ENCODE peak calls at places on chromosomes 11 and 22, in eight cellular contexts. U is uterus, C is esophagus squamous epithelium, H is HepG2, R is breast epithelium, A is sigmoid colon, P is Peyer's patch, Q is right lobe of liver. S is an unnamed sample.

GRCh38 chr11:7490054-7490453 is 4.7 kb downstream of the OLFML1 start:
- DNase-seq in P (no peak), R (no peak), C (no peak), H (no peak), A (no peak), Q (no peak), U (peak; percentile 51), S (no peak)

GRCh38 chr11:47186076-47186936 is at the start of gene PACSIN3:
- DNase-seq in P (peak; percentile 34), A (peak; percentile 82), R (no peak), U (no peak), H (peak; percentile 43), Q (peak; percentile 62), C (no peak), S (no peak)

GRCh38 chr22:27748355-27749168 is 53.0 kb downstream of the MN1 start:
- DNase-seq in H (no peak), A (peak; percentile 69), R (no peak), C (no peak), U (peak; percentile 49), Q (no peak), P (no peak), S (peak; percentile 34)

GRCh38 chr11:83159901-83160865 is 3.3 kb downstream of the PCF11 start:
- DNase-seq in R (no peak), C (no peak), P (no peak), Q (no peak), H (no peak), U (no peak), A (no peak), S (no peak)

GRCh38 chr22:22200569-22201184 is 43.9 kb upstream of the VPREB1 start:
- DNase-seq in R (no peak), Q (no peak), H (no peak), U (no peak), P (no peak), C (no peak), A (no peak), S (no peak)

GRCh38 chr22:36767035-36767775 is 8.7 kb downstream of the IFT27 start:
- DNase-seq in C (no peak), A (peak; percentile 48), U (no peak), P (no peak), Q (no peak), H (no peak), R (no peak), S (no peak)

GRCh38 chr11:16346975-16347374 is 9.4 kb downstream of the SOX6 start:
- DNase-seq in C (no peak), Q (no peak), P (no peak), A (no peak), U (no peak), R (no peak), H (no peak), S (no peak)

GRCh38 chr11:61108847-61109585 is 6.7 kb downstream of the CD5 start:
- DNase-seq in Q (peak; percentile 35), C (no peak), A (no peak), P (no peak), H (no peak), U (no peak), R (peak; percentile 30), S (no peak)

GRCh38 chr22:19514831-19515565 is 9.2 kb downstream of the CLDN5 start:
- DNase-seq in C (no peak), A (no peak), R (no peak), U (no peak), Q (no peak), H (no peak), P (no peak), S (no peak)

GRCh38 chr11:77082838-77083552 is 16.2 kb downstream of the CAPN5 start:
- DNase-seq in U (no peak), R (peak; percentile 47), P (peak; percentile 45), H (no peak), A (peak; percentile 87), Q (peak; percentile 62), C (no peak), S (peak; percentile 73)

GRCh38 chr22:23565942-23566715 is 14.0 kb downstream of the IGLL1 start:
- DNase-seq in A (peak; percentile 51), Q (no peak), C (no peak), U (no peak), R (no peak), H (peak; percentile 31), P (no peak), S (no peak)

GRCh38 chr11:76646882-76647534 is 23.5 kb downstream of the LRRC32 start:
- DNase-seq in Q (no peak), C (no peak), H (no peak), A (no peak), P (no peak), R (no peak), U (no peak), S (no peak)

GRCh38 chr11:119384332-119384731 is 2.8 kb upstream of the USP2 start:
- DNase-seq in P (no peak), H (no peak), R (no peak), C (no peak), A (no peak), Q (no peak), U (no peak), S (no peak)

GRCh38 chr22:30211124-30211820 is 35.3 kb downstream of the LIF start:
- DNase-seq in P (no peak), R (no peak), A (no peak), U (no peak), C (no peak), Q (peak; percentile 4), H (no peak), S (no peak)

GRCh38 chr11:46612326-46612725 is 4.7 kb downstream of the HARBI1 start:
- DNase-seq in Q (no peak), R (no peak), A (no peak), U (no peak), H (no peak), C (no peak), P (no peak), S (no peak)

GRCh38 chr22:50481440-50482106 is at the start of gene ADM2:
- DNase-seq in A (no peak), Q (no peak), P (peak; percentile 61), H (peak; percentile 24), U (no peak), R (no peak), C (no peak), S (no peak)

GRCh38 chr22:25759825-25760231 is 17.8 kb downstream of the MYO18B start:
- DNase-seq in P (no peak), H (peak; percentile 83), U (no peak), Q (no peak), R (no peak), A (no peak), C (no peak), S (no peak)

GRCh38 chr11:134560566-134561347 is 148.7 kb upstream of the B3GAT1 start:
- DNase-seq in H (no peak), P (no peak), R (no peak), C (no peak), Q (no peak), A (peak; percentile 29), U (no peak), S (peak; percentile 7)

GRCh38 chr11:69703711-69704507 is at the start of gene FGF19:
- DNase-seq in Q (no peak), C (no peak), H (no peak), R (no peak), A (no peak), U (no peak), P (no peak), S (no peak)

GRCh38 chr11:113147249-113147648 is 167.1 kb upstream of the TTC12 start:
- DNase-seq in P (no peak), A (no peak), Q (no peak), U (no peak), C (no peak), H (no peak), R (no peak), S (no peak)
- TF ChIP-seq POLR2A in P (no peak), A (no peak), Q (no peak), U (no peak), C (no peak), H (no peak), R (no peak), S (no peak)

GRCh38 chr11:36454991-36455611 is 55.0 kb downstream of the TRAF6 start:
- DNase-seq in P (no peak), A (no peak), C (no peak), U (no peak), H (no peak), Q (no peak), R (no peak), S (peak; percentile 72)
- H3K4me1 ChIP-seq in P (peaks cover 22% of the 10 kb centered on the region), A (peaks cover 22% of the 10 kb centered on the region), C (peaks cover 65% of the 10 kb centered on the region), U (no peaks in the 10 kb centered on the region), H (peaks cover 23% of the 10 kb centered on the region), Q (no peaks in the 10 kb centered on the region), R (peaks cover 16% of the 10 kb centered on the region), S (peaks cover 36% of the 10 kb centered on the region)

GRCh38 chr11:73866095-73866579 is 10.5 kb downstream of the COA4 start:
- DNase-seq in Q (no peak), A (no peak), R (no peak), H (no peak), P (no peak), C (no peak), U (no peak), S (no peak)

GRCh38 chr11:73872746-73873412 is 3.8 kb downstream of the COA4 start:
- DNase-seq in P (no peak), C (no peak), U (no peak), Q (no peak), H (no peak), A (no peak), R (no peak), S (no peak)

GRCh38 chr11:73866586-73866996 is 10.1 kb downstream of the COA4 start:
- DNase-seq in P (no peak), Q (no peak), A (peak; percentile 89), C (no peak), R (no peak), U (peak; percentile 65), H (peak; percentile 52), S (no peak)

GRCh38 chr11:73870261-73870660 is 6.4 kb downstream of the COA4 start:
- DNase-seq in Q (no peak), H (no peak), C (no peak), A (no peak), U (no peak), R (no peak), P (no peak), S (no peak)

DNA sequence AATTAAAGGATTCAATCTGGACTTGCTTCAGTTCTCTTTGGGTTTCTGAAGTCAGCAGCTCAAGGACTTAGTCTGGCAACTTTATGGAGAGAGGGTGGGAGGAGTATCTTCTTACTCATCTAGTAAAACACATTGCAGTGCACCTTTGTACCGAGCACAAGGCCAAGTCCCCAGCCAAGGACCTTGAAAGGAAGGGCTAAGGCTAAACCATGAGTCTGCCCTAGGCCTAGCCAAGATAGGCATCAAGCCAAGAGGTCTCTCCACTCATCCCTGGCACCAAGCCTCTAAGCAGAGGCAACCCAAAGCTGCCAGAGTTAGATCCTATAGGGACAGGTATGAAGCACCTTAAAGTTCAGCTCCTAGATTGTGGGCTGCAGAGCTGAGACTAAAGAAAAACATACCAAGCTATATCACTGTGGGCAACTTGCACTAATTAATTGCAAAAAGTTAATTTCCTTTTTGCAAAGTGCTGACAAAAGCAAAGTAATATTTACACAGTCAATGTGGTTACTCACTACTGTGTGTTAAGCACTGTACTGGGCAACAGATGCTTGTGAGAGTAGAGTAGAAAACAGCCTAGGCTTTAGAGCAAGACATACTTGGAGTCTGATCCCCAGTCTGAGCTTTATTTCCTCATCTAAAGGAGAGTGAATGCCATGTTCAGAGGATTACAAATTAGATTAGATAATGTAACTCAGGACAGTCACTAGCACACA is 7.3 kb downstream of the COA4 start:
- DNase-seq in U (no peak), A (no peak), C (no peak), P (no peak), H (no peak), R (no peak), Q (no peak), S (no peak)
- TF ChIP-seq POLR2A in U (no peak), A (no peak), C (no peak), P (peak; percentile 25), H (no peak), R (no peak), Q (no peak), S (no peak)

GRCh38 chr11:120526241-120526640 is 14.7 kb downstream of the GRIK4 start:
- DNase-seq in A (no peak), P (no peak), C (no peak), Q (peak; percentile 19), U (no peak), R (peak; percentile 42), H (no peak), S (no peak)
- H3K4me1 ChIP-seq in A (peaks cover 4% of the 10 kb centered on the region), P (peaks cover 5% of the 10 kb centered on the region), C (peaks cover 11% of the 10 kb centered on the region), Q (no peaks in the 10 kb centered on the region), U (no peaks in the 10 kb centered on the region), R (no peaks in the 10 kb centered on the region), H (peaks cover 22% of the 10 kb centered on the region), S (no peaks in the 10 kb centered on the region)